ENCODE peak calls at places on chromosomes 4 and X, in four cellular contexts. N is A549, Q is K562, H is GM12878. U is an unnamed sample.

GRCh38 chrX:154695913-154696312 is 42.5 kb upstream of the CTAG2 start:
- DNase-seq in N (no peak), H (no peak), Q (no peak), U (peak)

GRCh38 chr4:69718376-69719293 is 41.8 kb downstream of the SULT1B1 start:
- DNase-seq in H (no peak), N (no peak), Q (no peak), U (peak)

GRCh38 chr4:175874290-175874689 is 62.2 kb upstream of the GPM6A start:
- DNase-seq in N (no peak), Q (no peak), H (no peak), U (no peak)

GRCh38 chr4:7199771-7200441 is 7.6 kb downstream of the SORCS2 start:
- DNase-seq in N (no peak), H (no peak), Q (no peak), U (no peak)

GRCh38 chr4:103996637-103997036 is 276.9 kb upstream of the TACR3 start:
- DNase-seq in N (peak), H (no peak), Q (no peak), U (no peak)

GRCh38 chrX:38768079-38768478 is 33.2 kb upstream of the MID1IP1 start:
- DNase-seq in N (no peak), H (no peak), Q (no peak), U (peak)

GRCh38 chr4:18075823-18076433 is 54.4 kb upstream of the LCORL start:
- DNase-seq in Q (peak), H (no peak), N (no peak), U (peak)

GRCh38 chr4:107900508-107900907 is 30.8 kb upstream of the CYP2U1 start:
- DNase-seq in Q (no peak), H (no peak), N (no peak), U (no peak)

GRCh38 chrX:47854474-47854873 is 17.8 kb downstream of the ZNF81 start:
- DNase-seq in Q (no peak), H (no peak), N (no peak), U (peak)

GRCh38 chr4:89752932-89753598 is 83.9 kb downstream of the SNCA start:
- DNase-seq in N (no peak), Q (no peak), H (no peak), U (peak)

GRCh38 chr4:8840816-8841455 is 30.7 kb downstream of the HMX1 start:
- DNase-seq in N (no peak), Q (no peak), H (no peak), U (no peak)

GRCh38 chr4:24988776-24989175 is 42.0 kb downstream of the LGI2 start:
- DNase-seq in N (peak), Q (peak), H (no peak), U (peak)

GRCh38 chr4:1009647-1010521 is 1.5 kb upstream of the FGFRL1 start:
- DNase-seq in H (no peak), Q (peak), N (no peak), U (peak)

GRCh38 chr4:182832352-182833120 is 84.7 kb downstream of the DCTD start:
- DNase-seq in Q (no peak), N (no peak), H (no peak), U (no peak)

GRCh38 chrX:118655561-118656246 is 71.7 kb upstream of the IL13RA1 start:
- DNase-seq in H (no peak), Q (no peak), N (no peak), U (peak)

GRCh38 chrX:71615954-71616353 is 2.4 kb downstream of the CXCR3 start:
- DNase-seq in Q (no peak), N (no peak), H (no peak), U (no peak)

GRCh38 chr4:7326693-7327340 is 107.9 kb downstream of the PSAPL1 start:
- DNase-seq in H (no peak), Q (no peak), N (no peak), U (no peak)

GRCh38 chr4:142243250-142243649 is 602.9 kb downstream of the INPP4B start:
- DNase-seq in H (no peak), N (no peak), Q (no peak), U (no peak)

GRCh38 chr4:142236268-142236667 is 599.9 kb downstream of the IL15 start:
- DNase-seq in N (no peak), Q (no peak), H (no peak), U (peak)

GRCh38 chr4:142238589-142238988 is 602.2 kb downstream of the IL15 start:
- DNase-seq in N (no peak), Q (no peak), H (no peak), U (peak)

DNA sequence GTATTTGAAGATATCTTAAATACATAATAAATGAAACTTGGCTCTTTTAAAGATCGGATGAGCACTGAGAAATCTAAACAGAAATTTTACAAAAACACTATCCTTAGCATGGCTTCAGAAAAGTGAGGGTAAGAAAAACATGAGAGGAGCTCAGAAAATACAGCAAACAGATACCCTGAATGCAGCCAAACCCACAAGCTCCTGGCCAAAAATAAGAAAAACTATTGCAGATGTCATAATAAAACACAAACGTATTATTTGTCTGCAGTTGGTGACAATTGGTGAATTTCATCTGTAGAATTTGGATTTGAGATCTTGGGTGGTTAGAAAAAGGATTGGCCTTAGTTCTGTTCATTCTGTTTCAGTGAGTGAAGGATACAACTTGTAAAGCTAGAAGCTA is 603.9 kb downstream of the INPP4B start:
- DNase-seq in N (no peak), Q (no peak), H (no peak), U (no peak)
- TF ChIP-seq ELK1 in N (no peak), Q (no peak), H (no peak), U (no peak)

GRCh38 chrX:66328950-66329596 is 165.0 kb downstream of the HEPH start:
- DNase-seq in N (no peak), Q (no peak), H (no peak), U (no peak)
- TF ChIP-seq ELK1 in N (no peak), Q (no peak), H (no peak), U (no peak)

GRCh38 chr4:118923891-118924290 is 35.2 kb downstream of the SYNPO2 start:
- DNase-seq in N (no peak), Q (no peak), H (no peak), U (no peak)

GRCh38 chr4:118917582-118917981 is 28.9 kb downstream of the SYNPO2 start:
- DNase-seq in H (no peak), N (no peak), Q (no peak), U (peak)

GRCh38 chr4:118921736-118922135 is 33.1 kb downstream of the SYNPO2 start:
- DNase-seq in H (no peak), Q (no peak), N (no peak), U (no peak)

GRCh38 chr4:118918388-118918787 is 29.7 kb downstream of the SYNPO2 start:
- DNase-seq in N (no peak), H (no peak), Q (no peak), U (peak)

DNA sequence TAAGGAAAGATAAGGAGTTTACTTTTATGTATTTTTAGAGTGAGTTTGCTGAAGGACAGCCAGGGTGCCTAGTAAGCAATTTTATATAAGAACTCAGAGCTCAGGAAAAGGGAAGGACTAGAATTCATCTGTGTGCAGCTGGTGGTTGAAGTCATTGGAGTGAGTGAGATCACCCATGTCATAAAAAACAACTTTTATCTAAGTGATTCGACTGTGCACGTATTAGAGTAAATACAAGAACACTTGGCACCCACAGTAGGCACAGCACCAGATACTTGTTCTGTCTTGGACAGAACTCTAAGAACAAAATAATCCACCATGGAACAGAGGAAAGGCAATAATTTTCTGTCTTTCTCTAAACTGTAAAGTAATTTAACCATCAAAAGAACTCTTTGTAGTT is 31.6 kb downstream of the SYNPO2 start:
- DNase-seq in H (no peak), N (no peak), Q (no peak), U (peak)
- TF ChIP-seq ELK1 in H (no peak), N (no peak), Q (no peak), U (no peak)

DNA sequence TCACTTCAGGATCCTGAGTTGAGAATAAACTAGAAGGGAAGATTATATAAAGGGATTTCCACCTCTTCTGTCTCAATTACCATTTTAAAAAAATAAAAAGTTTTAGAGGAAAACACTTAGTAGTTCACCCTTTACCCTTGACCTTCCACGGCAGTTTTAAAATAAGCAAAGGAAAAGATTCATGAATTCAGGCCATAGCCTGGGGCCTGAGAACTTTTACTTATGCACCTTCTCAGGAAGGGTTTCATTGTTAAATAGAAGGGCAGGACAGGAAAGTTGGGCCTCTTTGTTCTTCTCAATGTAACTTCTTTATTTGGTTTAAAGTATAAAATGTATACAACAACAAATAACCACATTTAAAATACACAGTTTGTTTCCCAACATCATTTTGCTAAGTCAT is 54.9 kb downstream of the PKD2 start:
- DNase-seq in N (no peak), H (no peak), Q (no peak), U (no peak)
- TF ChIP-seq ELK1 in N (no peak), H (no peak), Q (no peak), U (no peak)

GRCh38 chrX:23317799-23318724 is 16.6 kb upstream of the PTCHD1 start:
- DNase-seq in H (no peak), Q (peak), N (peak), U (no peak)
- TF ChIP-seq ELK1 in H (no peak), Q (no peak), N (no peak), U (no peak)